ENCODE peak calls at places on chromosomes 13 and 19, in six cellular contexts. A is HS-5, C is neuronal stem cell, R is Peyer's patch, B is WERI-Rb-1, K is MCF 10A. J is an unnamed sample.
A peak's percentile ranks its signal among the peaks of the same experiment; 100 is the strongest.

GRCh38 chr19:4115050-4115817 is 8.7 kb downstream of the MAP2K2 start:
- DNase-seq in K (no peak), A (no peak), B (peak; percentile 72), R (peak; percentile 78), C (no peak), J (no peak)

GRCh38 chr19:4474504-4475136 is 2.5 kb downstream of the HDGFL2 start:
- DNase-seq in B (peak; percentile 55), C (peak; percentile 77), K (no peak), R (no peak), A (no peak), J (no peak)

GRCh38 chr19:2756921-2757881 is 17.4 kb upstream of the SLC39A3 start:
- DNase-seq in A (no peak), C (no peak), B (no peak), R (no peak), K (no peak), J (no peak)

GRCh38 chr19:15248648-15249559 is 16.7 kb upstream of the EPHX3 start:
- DNase-seq in C (no peak), K (peak; percentile 90), A (peak; percentile 74), R (no peak), B (no peak), J (peak; percentile 71)

GRCh38 chr19:43798546-43799409 is 3.5 kb downstream of the LYPD5 start:
- DNase-seq in K (peak; percentile 89), A (no peak), C (no peak), B (peak; percentile 51), R (no peak), J (no peak)

GRCh38 chr13:25881946-25882574 is 169.8 kb downstream of the SHISA2 start:
- DNase-seq in R (no peak), B (peak; percentile 68), A (no peak), K (no peak), C (peak; percentile 63), J (no peak)

GRCh38 chr13:101152184-101152583 is 264.1 kb downstream of the NALCN start:
- DNase-seq in K (no peak), B (no peak), A (no peak), R (no peak), C (no peak), J (no peak)

GRCh38 chr13:24709186-24709913 is 29.1 kb downstream of the ATP12A start:
- DNase-seq in B (no peak), C (no peak), A (no peak), R (peak; percentile 34), K (no peak), J (no peak)

GRCh38 chr13:42258747-42259146 is 13.2 kb upstream of the AKAP11 start:
- DNase-seq in A (no peak), K (no peak), B (peak; percentile 9), R (no peak), C (no peak), J (no peak)

GRCh38 chr19:45477216-45477615 is 9.4 kb downstream of the FOSB start:
- DNase-seq in C (no peak), R (no peak), K (no peak), B (no peak), A (no peak), J (no peak)

GRCh38 chr13:34412295-34412694 is 529.8 kb upstream of the NBEA start:
- DNase-seq in K (no peak), B (no peak), A (no peak), C (no peak), R (no peak), J (no peak)

GRCh38 chr13:102597029-102598015 is 536 bp downstream of the TPP2 start:
- DNase-seq in R (peak; percentile 25), C (peak; percentile 9), K (peak; percentile 17), A (no peak), B (peak; percentile 33), J (no peak)

GRCh38 chr19:17854061-17854460 is 5.6 kb upstream of the RPL18A start:
- DNase-seq in A (no peak), K (no peak), B (no peak), R (no peak), C (no peak), J (no peak)

GRCh38 chr19:12956446-12957388 is at the start of gene GADD45GIP1:
- DNase-seq in C (no peak), A (peak; percentile 59), B (peak; percentile 82), R (peak; percentile 79), K (peak; percentile 80), J (no peak)

GRCh38 chr13:66262330-66262729 is 967.8 kb downstream of the PCDH9 start:
- DNase-seq in K (no peak), A (no peak), C (no peak), B (no peak), R (no peak), J (no peak)

GRCh38 chr13:107545946-107546502 is 669.3 kb downstream of the LIG4 start:
- DNase-seq in C (no peak), B (no peak), R (no peak), A (no peak), K (no peak), J (no peak)

GRCh38 chr13:106109391-106109791 is 426.1 kb downstream of the EFNB2 start:
- DNase-seq in K (no peak), A (no peak), B (no peak), R (no peak), C (no peak), J (peak; percentile 69)

GRCh38 chr19:1272423-1273262 is 2.7 kb upstream of the FAM174C start:
- DNase-seq in A (no peak), C (no peak), R (no peak), K (no peak), B (no peak), J (no peak)

GRCh38 chr13:105446197-105446596 is 1089.3 kb downstream of the EFNB2 start:
- DNase-seq in A (no peak), C (no peak), K (no peak), B (no peak), R (no peak), J (no peak)

GRCh38 chr13:47251771-47252170 is 354.9 kb upstream of the HTR2A start:
- DNase-seq in A (no peak), B (no peak), R (no peak), K (no peak), C (no peak), J (no peak)

GRCh38 chr19:12364391-12365093 is 941 bp downstream of the ZNF442 start:
- DNase-seq in B (peak; percentile 17), A (no peak), K (no peak), R (no peak), C (no peak), J (no peak)

GRCh38 chr13:46374710-46375109 is 12.3 kb downstream of the RUBCNL start:
- DNase-seq in B (no peak), C (no peak), K (no peak), A (no peak), R (no peak), J (no peak)

GRCh38 chr13:98775844-98776598 is 23.5 kb upstream of the SLC15A1 start:
- DNase-seq in C (no peak), B (no peak), R (no peak), K (peak; percentile 73), A (peak; percentile 47), J (peak; percentile 27)

GRCh38 chr19:11505504-11506100 is at the start of gene ZNF653:
- DNase-seq in R (peak; percentile 90), B (peak; percentile 95), A (peak; percentile 91), K (peak; percentile 96), C (peak; percentile 97), J (peak; percentile 86)

GRCh38 chr19:10764340-10764894 is 46.5 kb downstream of the DNM2 start:
- DNase-seq in R (no peak), K (no peak), B (no peak), C (no peak), A (no peak), J (no peak)

GRCh38 chr19:53639471-53639870 is 7.7 kb downstream of the DPRX start:
- DNase-seq in K (no peak), R (no peak), B (no peak), C (no peak), A (no peak), J (no peak)

GRCh38 chr19:3129112-3129511 is 6.7 kb upstream of the GNA15 start:
- DNase-seq in C (no peak), R (no peak), K (peak; percentile 71), B (no peak), A (peak; percentile 43), J (peak; percentile 23)

GRCh38 chr19:3606690-3607289 is at the start of gene TBXA2R:
- DNase-seq in A (peak; percentile 58), R (peak; percentile 78), B (peak; percentile 90), C (no peak), K (peak; percentile 37), J (no peak)